ENCODE peak calls at places on chromosomes 16 and 17, in five cellular contexts. G, O, H, W and J are unnamed samples.

GRCh38 chr16:26993988-26994387 is 72.7 kb upstream of the C16orf82 start:
- DNase-seq in G (no peak), O (no peak), H (no peak), W (no peak), J (peak)

GRCh38 chr17:27499451-27500265 is 43.4 kb downstream of the KSR1 start:
- DNase-seq in G (peak), O (no peak), H (no peak), W (no peak), J (no peak)

GRCh38 chr16:11530171-11530940 is 56.4 kb downstream of the LITAF start:
- DNase-seq in G (no peak), O (no peak), H (no peak), W (no peak), J (no peak)

GRCh38 chr17:76074390-76075363 is at the start of gene GALR2:
- DNase-seq in G (no peak), O (no peak), H (peak), W (no peak), J (no peak)

GRCh38 chr16:70746040-70746707 is 54.8 kb downstream of the VAC14 start:
- DNase-seq in G (peak), O (peak), H (no peak), W (no peak), J (peak)

GRCh38 chr17:48589060-48589830 is 796 bp downstream of the HOXB3 start:
- DNase-seq in G (no peak), O (no peak), H (no peak), W (no peak), J (no peak)

GRCh38 chr16:88537864-88538263 is 32.3 kb upstream of the ZC3H18 start:
- DNase-seq in G (no peak), O (no peak), H (no peak), W (no peak), J (no peak)

GRCh38 chr16:27847030-27847550 is 216.4 kb downstream of the GSG1L start:
- DNase-seq in G (no peak), O (no peak), H (no peak), W (no peak), J (peak)

GRCh38 chr16:9816644-9817043 is 365.6 kb downstream of the GRIN2A start:
- DNase-seq in G (no peak), O (no peak), H (no peak), W (no peak), J (no peak)

GRCh38 chr17:1829189-1829578 is 518 bp downstream of the SMYD4 start:
- DNase-seq in G (peak), O (peak), H (peak), W (no peak), J (peak)

GRCh38 chr17:82536220-82537201 is 17.0 kb downstream of the FOXK2 start:
- DNase-seq in G (no peak), O (no peak), H (no peak), W (no peak), J (peak)